ENCODE peak calls at places on chromosomes 12 and 14, in four cellular contexts. One of them, this sample, is unnamed. For H3K4me1, the result is how much of the 10 kb centered on the place peaks cover.

GRCh38 chr14:36254020-36254614 is 66.3 kb downstream of the MBIP start:
- DNase-seq in endothelial cell of umbilical vein: no peak
- DNase-seq in osteoblast: no peak
- DNase-seq in stomach: no peak
- DNase-seq in this sample: no peak

GRCh38 chr12:42445891-42446290 is 119.9 kb downstream of the PPHLN1 start:
- DNase-seq in endothelial cell of umbilical vein: no peak
- DNase-seq in osteoblast: no peak
- DNase-seq in stomach: no peak
- DNase-seq in this sample: no peak

GRCh38 chr14:81447018-81447770 is 47.1 kb upstream of the STON2 start:
- DNase-seq in endothelial cell of umbilical vein: no peak
- DNase-seq in osteoblast: no peak
- DNase-seq in stomach: no peak
- DNase-seq in this sample: no peak

GRCh38 chr14:105865266-105865903 is 339.0 kb downstream of the TMEM121 start:
- DNase-seq in endothelial cell of umbilical vein: no peak
- DNase-seq in osteoblast: peak
- DNase-seq in stomach: peak
- DNase-seq in this sample: no peak

GRCh38 chr14:74975059-74975810 is 19.8 kb upstream of the PGF start:
- DNase-seq in endothelial cell of umbilical vein: no peak
- DNase-seq in osteoblast: no peak
- DNase-seq in stomach: no peak
- DNase-seq in this sample: peak

GRCh38 chr12:113055594-113056380 is 743 bp upstream of the DTX1 start:
- DNase-seq in endothelial cell of umbilical vein: no peak
- DNase-seq in osteoblast: peak
- DNase-seq in stomach: no peak
- DNase-seq in this sample: peak

GRCh38 chr12:70798016-70798768 is 122.3 kb downstream of the PTPRR start:
- DNase-seq in endothelial cell of umbilical vein: no peak
- DNase-seq in osteoblast: no peak
- DNase-seq in stomach: no peak
- DNase-seq in this sample: no peak

GRCh38 chr12:119206348-119207075 is 27.8 kb downstream of the HSPB8 start:
- DNase-seq in endothelial cell of umbilical vein: no peak
- DNase-seq in osteoblast: no peak
- DNase-seq in stomach: no peak
- DNase-seq in this sample: no peak

GRCh38 chr14:73105050-73105449 is 31.3 kb upstream of the PSEN1 start:
- DNase-seq in endothelial cell of umbilical vein: no peak
- DNase-seq in osteoblast: no peak
- DNase-seq in stomach: no peak
- DNase-seq in this sample: no peak

GRCh38 chr12:107761502-107761904 is 566 bp upstream of the PRDM4 start:
- DNase-seq in endothelial cell of umbilical vein: no peak
- DNase-seq in osteoblast: peak
- DNase-seq in stomach: no peak
- DNase-seq in this sample: peak

GRCh38 chr12:4653257-4653656 is 4.3 kb downstream of the NDUFA9 start:
- DNase-seq in endothelial cell of umbilical vein: no peak
- DNase-seq in osteoblast: no peak
- DNase-seq in stomach: no peak
- DNase-seq in this sample: no peak

GRCh38 chr12:64373204-64373603 is 17.4 kb downstream of the C12orf56 start:
- DNase-seq in endothelial cell of umbilical vein: no peak
- DNase-seq in osteoblast: no peak
- DNase-seq in stomach: no peak
- DNase-seq in this sample: no peak

GRCh38 chr14:64715628-64716412 is 11.6 kb downstream of the PLEKHG3 start:
- DNase-seq in endothelial cell of umbilical vein: no peak
- DNase-seq in osteoblast: no peak
- DNase-seq in stomach: peak
- DNase-seq in this sample: no peak

GRCh38 chr12:104578453-104578852 is 121.7 kb downstream of the CHST11 start:
- DNase-seq in endothelial cell of umbilical vein: no peak
- DNase-seq in osteoblast: peak
- DNase-seq in stomach: no peak
- DNase-seq in this sample: no peak

GRCh38 chr12:55955344-55955743 is 10.5 kb downstream of the PMEL start:
- DNase-seq in endothelial cell of umbilical vein: no peak
- DNase-seq in osteoblast: no peak
- DNase-seq in stomach: no peak
- DNase-seq in this sample: no peak

GRCh38 chr12:97713217-97713616 is 250.6 kb downstream of the RMST start:
- DNase-seq in endothelial cell of umbilical vein: no peak
- DNase-seq in osteoblast: no peak
- DNase-seq in stomach: no peak
- DNase-seq in this sample: no peak

GRCh38 chr14:69315302-69315701 is 55.3 kb downstream of the GALNT16 start:
- DNase-seq in endothelial cell of umbilical vein: no peak
- DNase-seq in osteoblast: no peak
- DNase-seq in stomach: no peak
- DNase-seq in this sample: no peak

GRCh38 chr12:25388216-25388615 is 137.5 kb upstream of the KRAS start:
- DNase-seq in endothelial cell of umbilical vein: no peak
- DNase-seq in osteoblast: no peak
- DNase-seq in stomach: no peak
- DNase-seq in this sample: no peak

GRCh38 chr12:53060721-53061276 is 10.9 kb downstream of the TNS2 start:
- DNase-seq in endothelial cell of umbilical vein: peak
- DNase-seq in osteoblast: peak
- DNase-seq in stomach: peak
- DNase-seq in this sample: peak

GRCh38 chr12:53062977-53063707 is 13.3 kb downstream of the TNS2 start:
- DNase-seq in endothelial cell of umbilical vein: no peak
- DNase-seq in osteoblast: no peak
- DNase-seq in stomach: no peak
- DNase-seq in this sample: peak

GRCh38 chr12:53063708-53064612 is 14.1 kb downstream of the TNS2 start:
- DNase-seq in endothelial cell of umbilical vein: no peak
- DNase-seq in osteoblast: peak
- DNase-seq in stomach: no peak
- DNase-seq in this sample: peak

GRCh38 chr12:53061404-53062010 is 11.6 kb downstream of the TNS2 start:
- DNase-seq in endothelial cell of umbilical vein: no peak
- DNase-seq in osteoblast: peak
- DNase-seq in stomach: peak
- DNase-seq in this sample: peak

GRCh38 chr12:53062011-53062961 is 12.4 kb downstream of the TNS2 start:
- DNase-seq in endothelial cell of umbilical vein: no peak
- DNase-seq in osteoblast: peak
- DNase-seq in stomach: no peak
- DNase-seq in this sample: peak
- TF ChIP-seq CTCF in endothelial cell of umbilical vein: no peak
- TF ChIP-seq CTCF in osteoblast: no peak
- TF ChIP-seq CTCF in stomach: no peak
- TF ChIP-seq CTCF in this sample: no peak

GRCh38 chr14:71594828-71595227 is 337.4 kb upstream of the RGS6 start:
- DNase-seq in endothelial cell of umbilical vein: no peak
- DNase-seq in osteoblast: no peak
- DNase-seq in stomach: no peak
- DNase-seq in this sample: no peak
- H3K4me1 ChIP-seq in endothelial cell of umbilical vein: under half
- H3K4me1 ChIP-seq in osteoblast: under half
- H3K4me1 ChIP-seq in stomach: under half
- H3K4me1 ChIP-seq in this sample: under half

GRCh38 chr14:93880025-93880820 is 46.9 kb upstream of the FAM181A start:
- DNase-seq in endothelial cell of umbilical vein: no peak
- DNase-seq in osteoblast: no peak
- DNase-seq in stomach: no peak
- DNase-seq in this sample: no peak
- H3K4me3 ChIP-seq in endothelial cell of umbilical vein: no peak
- H3K4me3 ChIP-seq in osteoblast: peak
- H3K4me3 ChIP-seq in stomach: peak
- H3K4me3 ChIP-seq in this sample: no peak

DNA sequence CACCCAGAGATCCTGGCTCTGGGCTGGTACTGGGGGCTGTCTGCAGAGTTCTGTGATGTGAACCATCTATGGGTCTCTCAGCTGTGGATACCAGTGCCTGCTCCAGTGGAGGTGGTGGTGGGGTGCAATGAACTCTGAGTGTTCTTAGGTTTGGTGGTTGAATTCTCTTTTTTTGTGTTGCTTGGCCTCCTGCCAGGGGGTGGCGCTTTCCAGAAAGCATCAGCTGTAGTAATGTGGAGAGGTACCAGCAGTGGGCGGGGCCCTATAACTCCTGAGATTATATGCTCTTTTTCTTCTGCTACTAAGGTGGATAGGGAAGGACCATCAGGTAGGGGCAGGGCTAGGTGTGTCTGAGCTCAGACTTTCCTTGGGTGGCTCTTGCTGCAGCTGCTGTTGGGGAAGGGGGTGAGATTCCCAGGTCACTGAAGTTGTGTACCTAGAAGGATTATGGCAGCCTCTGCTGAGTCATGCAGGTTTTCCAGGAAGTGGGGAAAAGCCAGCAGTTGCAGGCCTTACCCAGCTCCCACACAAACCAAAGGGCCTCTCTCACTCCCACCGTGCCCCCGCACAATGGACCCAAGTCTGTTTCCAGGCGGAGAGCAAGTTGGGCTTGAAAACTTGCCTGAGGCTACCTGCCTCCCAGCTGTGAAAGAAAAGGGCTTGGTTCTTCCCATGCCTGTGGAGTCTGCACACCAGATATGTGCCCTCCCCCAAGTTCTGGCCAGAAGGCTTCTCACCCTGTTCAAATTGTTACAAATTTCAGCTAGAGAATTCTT is 18.6 kb downstream of the CCER1 start:
- DNase-seq in endothelial cell of umbilical vein: no peak
- DNase-seq in osteoblast: peak
- DNase-seq in stomach: no peak
- DNase-seq in this sample: no peak
- TF ChIP-seq CTCF in endothelial cell of umbilical vein: no peak
- TF ChIP-seq CTCF in osteoblast: no peak
- TF ChIP-seq CTCF in stomach: no peak
- TF ChIP-seq CTCF in this sample: no peak

GRCh38 chr14:23569443-23570151 is 2.0 kb upstream of the AP1G2 start:
- DNase-seq in endothelial cell of umbilical vein: no peak
- DNase-seq in osteoblast: peak
- DNase-seq in stomach: no peak
- DNase-seq in this sample: no peak
- H3K4me1 ChIP-seq in endothelial cell of umbilical vein: under half
- H3K4me1 ChIP-seq in osteoblast: under half
- H3K4me1 ChIP-seq in stomach: under half
- H3K4me1 ChIP-seq in this sample: under half

GRCh38 chr14:21258889-21259787 is 10.1 kb downstream of the HNRNPC start:
- DNase-seq in endothelial cell of umbilical vein: no peak
- DNase-seq in osteoblast: no peak
- DNase-seq in stomach: no peak
- DNase-seq in this sample: no peak

GRCh38 chr14:21263284-21264024 is 5.8 kb downstream of the HNRNPC start:
- DNase-seq in endothelial cell of umbilical vein: no peak
- DNase-seq in osteoblast: no peak
- DNase-seq in stomach: no peak
- DNase-seq in this sample: no peak

GRCh38 chr14:21261824-21262223 is 7.4 kb downstream of the HNRNPC start:
- DNase-seq in endothelial cell of umbilical vein: no peak
- DNase-seq in osteoblast: no peak
- DNase-seq in stomach: no peak
- DNase-seq in this sample: no peak

GRCh38 chr14:21264025-21264801 is 5.0 kb downstream of the HNRNPC start:
- DNase-seq in endothelial cell of umbilical vein: peak
- DNase-seq in osteoblast: peak
- DNase-seq in stomach: no peak
- DNase-seq in this sample: no peak

GRCh38 chr14:21262410-21262809 is 6.8 kb downstream of the HNRNPC start:
- DNase-seq in endothelial cell of umbilical vein: no peak
- DNase-seq in osteoblast: no peak
- DNase-seq in stomach: no peak
- DNase-seq in this sample: no peak
- H3K4me3 ChIP-seq in endothelial cell of umbilical vein: no peak
- H3K4me3 ChIP-seq in osteoblast: no peak
- H3K4me3 ChIP-seq in stomach: peak
- H3K4me3 ChIP-seq in this sample: no peak

GRCh38 chr14:39472078-39472477 is 39.8 kb upstream of the FBXO33 start:
- DNase-seq in endothelial cell of umbilical vein: no peak
- DNase-seq in osteoblast: no peak
- DNase-seq in stomach: no peak
- DNase-seq in this sample: no peak
- TF ChIP-seq CTCF in endothelial cell of umbilical vein: no peak
- TF ChIP-seq CTCF in osteoblast: no peak
- TF ChIP-seq CTCF in stomach: no peak
- TF ChIP-seq CTCF in this sample: no peak

GRCh38 chr12:6961695-6962284 is 8.7 kb downstream of the PHB2 start:
- DNase-seq in endothelial cell of umbilical vein: peak
- DNase-seq in osteoblast: peak
- DNase-seq in stomach: peak
- DNase-seq in this sample: peak

GRCh38 chr12:6962285-6963015 is 8.0 kb downstream of the PHB2 start:
- DNase-seq in endothelial cell of umbilical vein: no peak
- DNase-seq in osteoblast: no peak
- DNase-seq in stomach: peak
- DNase-seq in this sample: no peak

GRCh38 chr12:6964605-6965025 is 5.8 kb downstream of the PHB2 start:
- DNase-seq in endothelial cell of umbilical vein: no peak
- DNase-seq in osteoblast: no peak
- DNase-seq in stomach: no peak
- DNase-seq in this sample: no peak

GRCh38 chr12:6963741-6964446 is 6.6 kb downstream of the PHB2 start:
- DNase-seq in endothelial cell of umbilical vein: no peak
- DNase-seq in osteoblast: no peak
- DNase-seq in stomach: no peak
- DNase-seq in this sample: no peak

DNA sequence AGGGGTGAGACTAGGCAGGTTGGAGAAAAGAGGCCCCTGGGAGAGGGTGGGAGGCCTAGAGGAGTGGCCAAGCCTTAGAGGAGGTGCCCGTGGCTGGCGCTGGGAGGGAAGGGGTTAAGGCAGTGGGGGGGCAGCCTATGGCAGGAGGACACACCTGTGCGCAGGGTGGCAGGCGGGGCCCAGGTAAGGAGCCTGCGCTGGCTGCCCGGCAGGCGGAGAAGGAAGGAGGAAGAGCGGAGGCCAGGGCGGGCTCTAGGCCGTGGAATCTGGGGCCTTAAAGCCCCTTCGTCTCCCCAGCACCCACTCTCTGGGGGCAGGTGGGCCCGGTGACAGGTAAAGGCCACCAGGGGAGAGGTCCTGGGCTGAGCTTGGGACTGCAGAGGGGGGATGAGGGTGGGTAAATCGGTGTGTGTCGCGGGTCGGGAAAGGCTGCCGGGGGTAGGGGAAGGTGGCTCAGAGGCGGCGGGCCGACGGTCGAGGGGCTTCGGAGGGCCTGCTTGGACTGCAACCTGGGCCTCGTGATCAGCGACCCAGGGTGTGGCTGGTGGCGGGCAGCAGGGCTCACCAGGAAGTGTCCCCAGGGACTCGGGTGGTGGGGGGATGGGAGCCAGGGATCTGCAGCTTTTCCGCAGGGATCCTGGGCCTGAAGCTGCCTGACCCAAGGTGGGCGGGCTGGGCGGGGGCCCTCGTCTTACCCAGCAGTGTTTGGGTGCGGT is 7.3 kb downstream of the PHB2 start:
- DNase-seq in endothelial cell of umbilical vein: no peak
- DNase-seq in osteoblast: no peak
- DNase-seq in stomach: peak
- DNase-seq in this sample: no peak
- H3K4me1 ChIP-seq in endothelial cell of umbilical vein: under half
- H3K4me1 ChIP-seq in osteoblast: under half
- H3K4me1 ChIP-seq in stomach: half or more
- H3K4me1 ChIP-seq in this sample: under half

GRCh38 chr12:49883065-49883464 is 20.6 kb downstream of the FAIM2 start:
- DNase-seq in endothelial cell of umbilical vein: no peak
- DNase-seq in osteoblast: peak
- DNase-seq in stomach: no peak
- DNase-seq in this sample: no peak
- H3K4me3 ChIP-seq in endothelial cell of umbilical vein: no peak
- H3K4me3 ChIP-seq in osteoblast: no peak
- H3K4me3 ChIP-seq in stomach: no peak
- H3K4me3 ChIP-seq in this sample: no peak